ENCODE peak calls at places on chromosome 17, in five cellular contexts. D, W, F, Z and U are unnamed samples.
A peak's percentile ranks its signal among the peaks of the same experiment; 100 is the strongest.

GRCh38 chr17:74782571-74782970 is 6.4 kb upstream of the NAT9 start:
- DNase-seq in D (no peak), W (no peak), F (no peak), Z (no peak), U (no peak)

GRCh38 chr17:33261911-33262665 is 31.0 kb downstream of the ASIC2 start:
- DNase-seq in D (no peak), W (peak; percentile 8), F (no peak), Z (no peak), U (no peak)

GRCh38 chr17:41678907-41679739 is 9.6 kb upstream of the EIF1 start:
- DNase-seq in D (no peak), W (peak; percentile 92), F (no peak), Z (no peak), U (peak; percentile 60)

GRCh38 chr17:80377798-80378197 is 37.2 kb upstream of the ENDOV start:
- DNase-seq in D (no peak), W (no peak), F (no peak), Z (no peak), U (no peak)

GRCh38 chr17:37570527-37571093 is 38.6 kb downstream of the SYNRG start:
- DNase-seq in D (no peak), W (peak; percentile 87), F (peak; percentile 63), Z (peak; percentile 4), U (peak; percentile 91)

GRCh38 chr17:42784811-42785592 is 4.6 kb downstream of the WNK4 start:
- DNase-seq in D (no peak), W (no peak), F (no peak), Z (no peak), U (no peak)

GRCh38 chr17:19004601-19005441 is at the start of gene FAM83G:
- DNase-seq in D (peak; percentile 10), W (peak; percentile 87), F (peak; percentile 49), Z (no peak), U (peak; percentile 92)

GRCh38 chr17:73652886-73653480 is 8.7 kb upstream of the SDK2 start:
- DNase-seq in D (no peak), W (no peak), F (no peak), Z (no peak), U (no peak)

GRCh38 chr17:49987681-49988441 is 7.2 kb downstream of the DLX3 start:
- DNase-seq in D (peak; percentile 82), W (peak; percentile 33), F (no peak), Z (no peak), U (peak; percentile 57)

GRCh38 chr17:68897557-68897956 is 57.6 kb downstream of the ABCA8 start:
- DNase-seq in D (no peak), W (no peak), F (no peak), Z (no peak), U (no peak)

GRCh38 chr17:61203765-61204164 is 195.9 kb upstream of the TBX2 start:
- DNase-seq in D (no peak), W (no peak), F (no peak), Z (no peak), U (no peak)

GRCh38 chr17:48547839-48548686 is 3.2 kb upstream of the HOXB2 start:
- DNase-seq in D (peak; percentile 68), W (peak; percentile 52), F (no peak), Z (no peak), U (no peak)

GRCh38 chr17:40442392-40443195 is 656 bp upstream of the IGFBP4 start:
- DNase-seq in D (no peak), W (peak; percentile 20), F (no peak), Z (no peak), U (no peak)

GRCh38 chr17:79026345-79027273 is 2.6 kb downstream of the C1QTNF1 start:
- DNase-seq in D (no peak), W (peak; percentile 88), F (no peak), Z (no peak), U (peak; percentile 60)

GRCh38 chr17:75048396-75048933 is 1.4 kb downstream of the KCTD2 start:
- DNase-seq in D (no peak), W (no peak), F (no peak), Z (no peak), U (no peak)

GRCh38 chr17:48553837-48554236 is 8.9 kb upstream of the HOXB2 start:
- DNase-seq in D (no peak), W (peak; percentile 19), F (no peak), Z (no peak), U (no peak)

GRCh38 chr17:19301973-19302372 is 60.5 kb downstream of the B9D1 start:
- DNase-seq in D (no peak), W (no peak), F (no peak), Z (no peak), U (no peak)

GRCh38 chr17:5608696-5609095 is 24.4 kb upstream of the NLRP1 start:
- DNase-seq in D (no peak), W (no peak), F (no peak), Z (no peak), U (no peak)

GRCh38 chr17:59853168-59853918 is 39.4 kb downstream of the TUBD1 start:
- DNase-seq in D (no peak), W (peak; percentile 97), F (no peak), Z (peak; percentile 69), U (peak; percentile 99)

GRCh38 chr17:9725575-9725974 is 65.8 kb downstream of the DHRS7C start:
- DNase-seq in D (no peak), W (no peak), F (no peak), Z (no peak), U (peak; percentile 15)

GRCh38 chr17:27158390-27158789 is 135.5 kb upstream of the WSB1 start:
- DNase-seq in D (no peak), W (no peak), F (no peak), Z (no peak), U (no peak)

GRCh38 chr17:5874486-5874885 is 195.7 kb upstream of the WSCD1 start:
- DNase-seq in D (no peak), W (no peak), F (no peak), Z (no peak), U (no peak)

GRCh38 chr17:70138309-70138865 is 30.9 kb upstream of the KCNJ2 start:
- DNase-seq in D (no peak), W (peak; percentile 64), F (no peak), Z (no peak), U (no peak)

GRCh38 chr17:60947100-60947499 is 269.4 kb downstream of the BCAS3 start:
- DNase-seq in D (no peak), W (no peak), F (no peak), Z (no peak), U (no peak)

GRCh38 chr17:81217531-81217930 is 5.2 kb downstream of the CEP131 start:
- DNase-seq in D (no peak), W (no peak), F (no peak), Z (no peak), U (no peak)

GRCh38 chr17:63841350-63842172 is 924 bp downstream of the SMARCD2 start:
- DNase-seq in D (no peak), W (peak; percentile 51), F (peak; percentile 77), Z (no peak), U (peak; percentile 35)

GRCh38 chr17:55641559-55642160 is 81.0 kb downstream of the TMEM100 start:
- DNase-seq in D (no peak), W (peak; percentile 53), F (peak; percentile 88), Z (no peak), U (peak; percentile 66)

GRCh38 chr17:43645765-43646481 is 15.8 kb downstream of the MEOX1 start:
- DNase-seq in D (no peak), W (no peak), F (no peak), Z (no peak), U (peak; percentile 44)

GRCh38 chr17:30232822-30233427 is 2.6 kb downstream of the SLC6A4 start:
- DNase-seq in D (no peak), W (no peak), F (no peak), Z (no peak), U (no peak)

GRCh38 chr17:50426814-50427787 is 1.1 kb downstream of the ACSF2 start:
- DNase-seq in D (no peak), W (peak; percentile 57), F (peak; percentile 76), Z (no peak), U (peak; percentile 48)

GRCh38 chr17:75894049-75894742 is 2.6 kb downstream of the TRIM65 start:
- DNase-seq in D (no peak), W (no peak), F (no peak), Z (no peak), U (no peak)

GRCh38 chr17:74960739-74961342 is 11.7 kb downstream of the HID1 start:
- DNase-seq in D (no peak), W (peak; percentile 62), F (peak; percentile 73), Z (no peak), U (peak; percentile 84)

GRCh38 chr17:59409336-59410048 is 78.0 kb downstream of the YPEL2 start:
- DNase-seq in D (no peak), W (no peak), F (no peak), Z (no peak), U (no peak)

GRCh38 chr17:40356906-40357861 is 7.4 kb downstream of the GJD3 start:
- DNase-seq in D (no peak), W (no peak), F (no peak), Z (no peak), U (no peak)

GRCh38 chr17:57110579-57111367 is 25.7 kb downstream of the AKAP1 start:
- DNase-seq in D (no peak), W (no peak), F (no peak), Z (no peak), U (no peak)

GRCh38 chr17:7656958-7657715 is 6.4 kb downstream of the ATP1B2 start:
- DNase-seq in D (no peak), W (no peak), F (peak; percentile 94), Z (no peak), U (no peak)

GRCh38 chr17:79420318-79421243 is 190.3 kb downstream of the RBFOX3 start:
- DNase-seq in D (no peak), W (no peak), F (peak; percentile 12), Z (no peak), U (no peak)